ENCODE peak calls at places on chromosomes 13 and 19, in five cellular contexts. Y, N, E, H and J are unnamed samples.

GRCh38 chr13:97692628-97693027 is 258.7 kb downstream of the RAP2A start:
- DNase-seq in Y (no peak), N (no peak), E (no peak), H (no peak), J (no peak)

GRCh38 chr19:10769533-10770491 is 51.9 kb downstream of the DNM2 start:
- DNase-seq in Y (no peak), N (peak), E (no peak), H (no peak), J (no peak)

GRCh38 chr19:11050323-11051114 is 38.7 kb upstream of the LDLR start:
- DNase-seq in Y (no peak), N (no peak), E (no peak), H (no peak), J (no peak)

GRCh38 chr13:28719656-28720055 is 886 bp upstream of the SLC46A3 start:
- DNase-seq in Y (no peak), N (no peak), E (no peak), H (no peak), J (no peak)

GRCh38 chr19:4660993-4661392 is 9.1 kb downstream of the MYDGF start:
- DNase-seq in Y (no peak), N (no peak), E (no peak), H (no peak), J (no peak)

GRCh38 chr13:63463782-63464610 is 2048.3 kb upstream of the PCDH20 start:
- DNase-seq in Y (no peak), N (no peak), E (no peak), H (no peak), J (no peak)

GRCh38 chr19:49830766-49831165 is 12.7 kb downstream of the MED25 start:
- DNase-seq in Y (no peak), N (no peak), E (no peak), H (no peak), J (no peak)

GRCh38 chr19:34475026-34475974 is 6.3 kb upstream of the WTIP start:
- DNase-seq in Y (no peak), N (no peak), E (peak), H (no peak), J (no peak)

GRCh38 chr13:20080377-20081164 is 80.3 kb downstream of the GJA3 start:
- DNase-seq in Y (no peak), N (no peak), E (no peak), H (no peak), J (no peak)

GRCh38 chr19:16915734-16916133 is 26.9 kb downstream of the F2RL3 start:
- DNase-seq in Y (no peak), N (no peak), E (no peak), H (no peak), J (no peak)

GRCh38 chr19:33769208-33769607 is 27.5 kb upstream of the KCTD15 start:
- DNase-seq in Y (no peak), N (no peak), E (no peak), H (no peak), J (no peak)

GRCh38 chr13:23701646-23702045 is 131.4 kb downstream of the TNFRSF19 start:
- DNase-seq in Y (no peak), N (no peak), E (no peak), H (no peak), J (no peak)

GRCh38 chr19:47197141-47197540 is 33.9 kb downstream of the BBC3 start:
- DNase-seq in Y (no peak), N (no peak), E (no peak), H (no peak), J (no peak)

GRCh38 chr13:48160879-48161278 is 66.0 kb upstream of the MED4 start:
- DNase-seq in Y (no peak), N (no peak), E (no peak), H (no peak), J (no peak)

GRCh38 chr19:43766755-43767043 is 11.9 kb upstream of the SMG9 start:
- DNase-seq in Y (no peak), N (no peak), E (no peak), H (no peak), J (no peak)

GRCh38 chr19:49244256-49244655 is 80.7 kb downstream of the SLC6A16 start:
- DNase-seq in Y (no peak), N (no peak), E (no peak), H (no peak), J (no peak)

GRCh38 chr19:3950871-3951861 is 18.3 kb downstream of the NMRK2 start:
- DNase-seq in Y (no peak), N (no peak), E (peak), H (no peak), J (no peak)

GRCh38 chr13:90485441-90485840 is 862.0 kb upstream of the MIR17HG start:
- DNase-seq in Y (no peak), N (no peak), E (no peak), H (no peak), J (no peak)

GRCh38 chr19:14366529-14366928 is 14.7 kb upstream of the ADGRE5 start:
- DNase-seq in Y (peak), N (peak), E (peak), H (peak), J (peak)

GRCh38 chr19:2944403-2944774 is 382 bp downstream of the ZNF77 start:
- DNase-seq in Y (no peak), N (no peak), E (no peak), H (no peak), J (no peak)

GRCh38 chr13:98535501-98536357 is 41.2 kb downstream of the STK24 start:
- DNase-seq in Y (no peak), N (no peak), E (no peak), H (no peak), J (no peak)

GRCh38 chr19:14383556-14383897 is 2.3 kb downstream of the ADGRE5 start:
- DNase-seq in Y (no peak), N (no peak), E (no peak), H (no peak), J (no peak)

GRCh38 chr13:20782116-20782708 is 8.5 kb upstream of the EEF1AKMT1 start:
- DNase-seq in Y (no peak), N (peak), E (no peak), H (no peak), J (no peak)

GRCh38 chr19:35785087-35785627 is 9.8 kb downstream of the ARHGAP33 start:
- DNase-seq in Y (peak), N (no peak), E (no peak), H (no peak), J (no peak)

GRCh38 chr13:80237646-80238045 is 103.3 kb downstream of the SPRY2 start:
- DNase-seq in Y (no peak), N (no peak), E (no peak), H (no peak), J (no peak)

GRCh38 chr19:18651300-18651699 is 14.5 kb downstream of the KLHL26 start:
- DNase-seq in Y (no peak), N (no peak), E (no peak), H (no peak), J (no peak)

GRCh38 chr13:62453761-62454160 is 1038.1 kb upstream of the PCDH20 start:
- DNase-seq in Y (no peak), N (no peak), E (no peak), H (no peak), J (no peak)

GRCh38 chr13:54980651-54981050 is 1952.0 kb downstream of the OLFM4 start:
- DNase-seq in Y (no peak), N (no peak), E (no peak), H (no peak), J (no peak)

GRCh38 chr19:46180701-46181385 is 32.8 kb downstream of the IGFL2 start:
- DNase-seq in Y (no peak), N (no peak), E (no peak), H (no peak), J (no peak)

GRCh38 chr13:94351292-94352000 is 128.0 kb downstream of the DCT start:
- DNase-seq in Y (no peak), N (no peak), E (no peak), H (no peak), J (no peak)

GRCh38 chr13:43143591-43143990 is 120.2 kb downstream of the DNAJC15 start:
- DNase-seq in Y (no peak), N (no peak), E (no peak), H (no peak), J (no peak)

GRCh38 chr13:106520205-106521004 is 15.1 kb downstream of the EFNB2 start:
- DNase-seq in Y (no peak), N (no peak), E (no peak), H (no peak), J (no peak)

GRCh38 chr13:24202215-24202614 is 41.7 kb downstream of the SPATA13 start:
- DNase-seq in Y (no peak), N (no peak), E (no peak), H (no peak), J (no peak)

GRCh38 chr19:45320997-45321775 is 1.5 kb downstream of the CKM start:
- DNase-seq in Y (no peak), N (no peak), E (no peak), H (no peak), J (no peak)

GRCh38 chr19:35206379-35206778 is 22.2 kb downstream of the FAM187B start:
- DNase-seq in Y (no peak), N (no peak), E (peak), H (peak), J (peak)

GRCh38 chr19:45781282-45782161 is 768 bp downstream of the DMPK start:
- DNase-seq in Y (no peak), N (no peak), E (no peak), H (no peak), J (no peak)

GRCh38 chr13:77720988-77721387 is 23.5 kb downstream of the SLAIN1 start:
- DNase-seq in Y (no peak), N (no peak), E (no peak), H (no peak), J (no peak)